ENCODE peak calls at places on chromosomes 4 and X, in six cellular contexts. I is COLO829; W is neural progenitor cell; V is RPMI7951; C is activated T-cell treated with anti-CD3 and anti-CD28 coated beads, Interleukin-2, amount 50 U/mL, for 72 hours; E is frontal cortex. Z is an unnamed sample.

GRCh38 chrX:139388234-139388633 is 142.3 kb upstream of the F9 start:
- DNase-seq in I (no peak), W (no peak), V (no peak), C (no peak), E (no peak), Z (no peak)

GRCh38 chr4:61630548-61630947 is 430.4 kb downstream of the ADGRL3 start:
- DNase-seq in I (no peak), W (no peak), V (no peak), C (no peak), E (no peak), Z (no peak)

GRCh38 chrX:42220722-42221121 is 297.4 kb upstream of the CASK start:
- DNase-seq in I (no peak), W (no peak), V (no peak), C (no peak), E (no peak), Z (no peak)

GRCh38 chrX:9682456-9682855 is 83.2 kb downstream of the GPR143 start:
- DNase-seq in I (no peak), W (peak), V (no peak), C (no peak), E (no peak), Z (no peak)

GRCh38 chr4:25710637-25711036 is 55.0 kb downstream of the SLC34A2 start:
- DNase-seq in I (no peak), W (no peak), V (no peak), C (no peak), E (no peak), Z (no peak)

GRCh38 chr4:5638316-5638715 is 70.0 kb downstream of the EVC2 start:
- DNase-seq in I (peak), W (no peak), V (peak), C (no peak), E (no peak), Z (peak)

GRCh38 chr4:88054909-88055308 is 47.5 kb downstream of the PKD2 start:
- DNase-seq in I (peak), W (peak), V (peak), C (no peak), E (no peak), Z (peak)

GRCh38 chr4:3365326-3365725 is 72.5 kb downstream of the RGS12 start:
- DNase-seq in I (no peak), W (no peak), V (no peak), C (no peak), E (no peak), Z (no peak)

GRCh38 chr4:98601719-98602118 is 56.7 kb downstream of the TSPAN5 start:
- DNase-seq in I (no peak), W (no peak), V (peak), C (peak), E (no peak), Z (no peak)

GRCh38 chr4:23884731-23885130 is 5.1 kb downstream of the PPARGC1A start:
- DNase-seq in I (no peak), W (no peak), V (no peak), C (no peak), E (no peak), Z (no peak)

GRCh38 chrX:56728321-56728720 is 722 bp upstream of the NBDY start:
- DNase-seq in I (peak), W (no peak), V (peak), C (no peak), E (no peak), Z (no peak)

Z was measured in islet precursor cell.